ENCODE peak calls at places on chromosomes 3 and 15, in ten cellular contexts. R is ovary, P is HepG2, L is SK-N-SH, D is upper lobe of left lung, B is stomach, N is transverse colon, G is esophagus muscularis mucosa, U is A549, K is GM12878. W is an unnamed sample.

GRCh38 chr15:68309024-68309423 is 31.5 kb downstream of the FEM1B start:
- DNase-seq in R (no peak), P (peak; percentile 73), L (no peak), D (no peak), B (no peak), N (no peak), G (peak; percentile 39), U (no peak), K (no peak), W (no peak)

GRCh38 chr3:106540743-106541142 is 671.9 kb upstream of the CBLB start:
- DNase-seq in R (no peak), P (no peak), L (no peak), D (no peak), B (no peak), N (no peak), G (no peak), U (no peak), K (no peak), W (no peak)

GRCh38 chr15:70226337-70226980 is 128.7 kb upstream of the TLE3 start:
- DNase-seq in R (no peak), P (no peak), L (no peak), D (no peak), B (no peak), N (no peak), G (no peak), U (no peak), K (no peak), W (no peak)

GRCh38 chr15:78140296-78140695 is 8.9 kb upstream of the IDH3A start:
- DNase-seq in R (no peak), P (no peak), L (no peak), D (no peak), B (no peak), N (no peak), G (no peak), U (no peak), K (no peak), W (no peak)

GRCh38 chr3:113254171-113254947 is 43.0 kb downstream of the BOC start:
- DNase-seq in R (no peak), P (no peak), L (no peak), D (no peak), B (no peak), N (no peak), G (no peak), U (no peak), K (no peak), W (no peak)

GRCh38 chr3:45666729-45667440 is 22.3 kb upstream of the SACM1L start:
- DNase-seq in R (no peak), P (no peak), L (peak; percentile 42), D (peak; percentile 28), B (no peak), N (no peak), G (no peak), U (no peak), K (no peak), W (no peak)

GRCh38 chr15:85532689-85533088 is 152.3 kb downstream of the AKAP13 start:
- DNase-seq in R (no peak), P (no peak), L (no peak), D (no peak), B (peak; percentile 75), N (no peak), G (no peak), U (no peak), K (no peak), W (no peak)

GRCh38 chr3:69406156-69406555 is 20.3 kb upstream of the FRMD4B start:
- DNase-seq in R (no peak), P (no peak), L (no peak), D (no peak), B (no peak), N (no peak), G (no peak), U (no peak), K (no peak), W (no peak)

GRCh38 chr3:168620854-168621253 is 525.1 kb upstream of the GOLIM4 start:
- DNase-seq in R (no peak), P (peak; percentile 41), L (peak; percentile 36), D (no peak), B (peak; percentile 33), N (peak; percentile 9), G (no peak), U (peak; percentile 0), K (no peak), W (no peak)

GRCh38 chr15:52100807-52101206 is 11.8 kb downstream of the BCL2L10 start:
- DNase-seq in R (peak; percentile 59), P (no peak), L (no peak), D (no peak), B (peak; percentile 65), N (peak; percentile 78), G (no peak), U (no peak), K (peak; percentile 69), W (peak; percentile 65)

GRCh38 chr15:28935316-28935715 is 49.5 kb downstream of the APBA2 start:
- DNase-seq in R (no peak), P (peak; percentile 58), L (no peak), D (no peak), B (no peak), N (no peak), G (no peak), U (peak; percentile 46), K (no peak), W (no peak)

GRCh38 chr15:66613743-66614142 is 47.9 kb upstream of the LCTL start:
- DNase-seq in R (no peak), P (no peak), L (no peak), D (no peak), B (no peak), N (no peak), G (no peak), U (no peak), K (no peak), W (no peak)

GRCh38 chr15:98904466-98905048 is 103.0 kb downstream of the PGPEP1L start:
- DNase-seq in R (no peak), P (peak; percentile 41), L (peak; percentile 84), D (no peak), B (no peak), N (peak; percentile 22), G (no peak), U (peak; percentile 89), K (no peak), W (no peak)

GRCh38 chr3:150227839-150228238 is 180.3 kb upstream of the TSC22D2 start:
- DNase-seq in R (no peak), P (peak; percentile 62), L (peak; percentile 30), D (no peak), B (peak; percentile 37), N (peak; percentile 64), G (no peak), U (peak; percentile 38), K (no peak), W (no peak)

GRCh38 chr3:11636372-11636760 is 7.3 kb downstream of the VGLL4 start:
- DNase-seq in R (no peak), P (no peak), L (no peak), D (no peak), B (no peak), N (no peak), G (no peak), U (no peak), K (no peak), W (no peak)

GRCh38 chr3:104628185-104628789 is 738.4 kb upstream of the ALCAM start:
- DNase-seq in R (no peak), P (peak; percentile 32), L (peak; percentile 37), D (no peak), B (no peak), N (no peak), G (no peak), U (peak; percentile 30), K (no peak), W (no peak)

DNA sequence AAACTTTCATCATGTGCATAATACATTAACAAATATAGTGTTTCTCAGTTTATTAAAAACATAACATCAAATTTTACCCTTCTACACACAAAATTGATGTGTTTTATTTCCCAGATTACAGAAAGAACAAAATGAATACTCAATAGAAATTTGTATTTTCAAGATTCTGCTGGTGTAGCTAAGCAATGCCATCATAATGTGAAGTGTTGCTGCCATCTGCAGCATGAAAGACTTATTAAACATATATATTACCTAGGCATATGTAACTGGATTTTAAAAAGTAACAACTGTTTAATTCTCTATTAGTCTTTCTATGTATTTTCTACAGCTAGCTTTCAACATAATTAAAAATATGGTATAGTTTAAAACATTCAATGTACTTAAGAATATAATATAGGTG is 27.5 kb downstream of the PLSCR5 start:
- DNase-seq in R (no peak), P (peak; percentile 39), L (peak; percentile 1), D (no peak), B (no peak), N (peak; percentile 25), G (no peak), U (no peak), K (no peak), W (peak; percentile 31)
- TF ChIP-seq EP300 in R (no peak), P (no peak), L (no peak), D (no peak), B (no peak), N (no peak), G (no peak), U (no peak), K (no peak), W (no peak)

DNA sequence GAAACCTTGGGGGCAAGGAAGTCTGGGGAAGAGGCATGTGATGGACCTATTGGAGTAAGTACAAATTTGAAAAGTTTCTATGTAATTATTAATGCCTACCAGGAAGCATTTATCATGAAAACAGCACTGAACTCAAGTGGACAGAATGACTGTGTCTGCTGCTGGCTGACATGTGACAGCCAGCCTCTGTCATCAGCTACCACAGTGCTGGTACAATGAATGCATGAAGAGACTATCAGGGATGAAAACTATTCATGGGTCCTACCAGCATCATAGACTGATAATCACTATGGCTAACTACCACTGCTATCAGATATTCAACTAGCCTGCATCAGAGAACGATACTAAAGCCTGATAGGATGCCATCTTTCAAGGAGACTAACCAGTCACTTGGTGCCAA is 193.5 kb downstream of the RAP2B start:
- DNase-seq in R (no peak), P (no peak), L (no peak), D (no peak), B (no peak), N (no peak), G (no peak), U (no peak), K (no peak), W (no peak)
- H3K4me1 ChIP-seq in R (no peaks in the 10 kb centered on the region), P (peaks cover 9% of the 10 kb centered on the region), L (no peaks in the 10 kb centered on the region), D (peaks cover 5% of the 10 kb centered on the region), B (no peaks in the 10 kb centered on the region), N (no peaks in the 10 kb centered on the region), G (no peaks in the 10 kb centered on the region), U (no peaks in the 10 kb centered on the region), K (no peaks in the 10 kb centered on the region), W (no peaks in the 10 kb centered on the region)

DNA sequence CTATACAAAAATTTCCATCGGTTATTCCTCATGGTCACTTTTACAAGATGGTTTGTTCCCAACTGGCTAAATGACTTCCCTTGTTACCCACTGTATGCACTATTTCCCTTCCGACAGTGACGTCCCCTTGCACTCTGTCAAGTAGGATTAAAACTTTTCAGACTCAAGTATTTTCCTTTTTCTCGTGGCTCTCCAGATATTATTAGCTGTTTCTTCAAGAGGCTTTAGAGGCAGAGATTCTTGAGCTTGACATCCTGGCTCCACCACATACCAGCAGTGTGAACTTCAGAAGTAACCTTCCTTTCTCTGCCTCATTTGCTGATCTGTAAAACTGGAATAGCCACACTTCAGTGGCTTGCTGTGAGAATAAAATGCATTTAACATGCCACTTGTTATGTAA is 14.0 kb downstream of the CSNK1G1 start:
- DNase-seq in R (no peak), P (no peak), L (no peak), D (no peak), B (no peak), N (no peak), G (no peak), U (no peak), K (no peak), W (no peak)
- TF ChIP-seq EP300 in R (no peak), P (no peak), L (no peak), D (no peak), B (no peak), N (no peak), G (no peak), U (no peak), K (no peak), W (no peak)

GRCh38 chr3:16072420-16073110 is 101.9 kb upstream of the GALNT15 start:
- DNase-seq in R (no peak), P (no peak), L (no peak), D (no peak), B (no peak), N (no peak), G (no peak), U (no peak), K (no peak), W (no peak)
- H3K4me1 ChIP-seq in R (peaks cover 9% of the 10 kb centered on the region), P (peaks cover 41% of the 10 kb centered on the region), L (peaks cover 7% of the 10 kb centered on the region), D (no peaks in the 10 kb centered on the region), B (no peaks in the 10 kb centered on the region), N (no peaks in the 10 kb centered on the region), G (no peaks in the 10 kb centered on the region), U (peaks cover 35% of the 10 kb centered on the region), K (no peaks in the 10 kb centered on the region), W (peaks cover 12% of the 10 kb centered on the region)

W was measured in tibial nerve.